ENCODE peak calls at places on chromosomes 12 and 14, in ten cellular contexts. One of them, this sample, is unnamed.

GRCh38 chr14:70448633-70449032 is 3.3 kb upstream of the ADAM21 start:
- DNase-seq in astrocyte of the spinal cord: peak
- DNase-seq in fibroblast of lung: peak
- DNase-seq in uterus: no peak
- DNase-seq in epithelial cell of esophagus: peak
- DNase-seq in NB4: peak
- DNase-seq in HCT116: no peak
- DNase-seq in fibroblast of the aortic adventitia: peak
- DNase-seq in cardiac muscle cell: no peak
- DNase-seq in BJ: no peak
- DNase-seq in this sample: peak

GRCh38 chr12:67774983-67775587 is 126.5 kb downstream of the DYRK2 start:
- DNase-seq in astrocyte of the spinal cord: no peak
- DNase-seq in fibroblast of lung: no peak
- DNase-seq in uterus: no peak
- DNase-seq in epithelial cell of esophagus: peak
- DNase-seq in NB4: no peak
- DNase-seq in HCT116: no peak
- DNase-seq in fibroblast of the aortic adventitia: no peak
- DNase-seq in cardiac muscle cell: no peak
- DNase-seq in BJ: no peak
- DNase-seq in this sample: no peak

GRCh38 chr12:67772276-67773169 is 124.0 kb downstream of the DYRK2 start:
- DNase-seq in astrocyte of the spinal cord: peak
- DNase-seq in fibroblast of lung: peak
- DNase-seq in uterus: peak
- DNase-seq in epithelial cell of esophagus: no peak
- DNase-seq in NB4: no peak
- DNase-seq in HCT116: no peak
- DNase-seq in fibroblast of the aortic adventitia: no peak
- DNase-seq in cardiac muscle cell: peak
- DNase-seq in BJ: no peak
- DNase-seq in this sample: peak

GRCh38 chr12:104671407-104672095 is 214.8 kb downstream of the CHST11 start:
- DNase-seq in astrocyte of the spinal cord: peak
- DNase-seq in fibroblast of lung: peak
- DNase-seq in uterus: peak
- DNase-seq in epithelial cell of esophagus: peak
- DNase-seq in NB4: peak
- DNase-seq in HCT116: peak
- DNase-seq in fibroblast of the aortic adventitia: peak
- DNase-seq in cardiac muscle cell: peak
- DNase-seq in BJ: peak
- DNase-seq in this sample: peak

GRCh38 chr12:18165422-18165871 is 75.5 kb upstream of the RERGL start:
- DNase-seq in astrocyte of the spinal cord: peak
- DNase-seq in fibroblast of lung: peak
- DNase-seq in uterus: no peak
- DNase-seq in epithelial cell of esophagus: peak
- DNase-seq in NB4: peak
- DNase-seq in HCT116: no peak
- DNase-seq in fibroblast of the aortic adventitia: peak
- DNase-seq in cardiac muscle cell: no peak
- DNase-seq in BJ: no peak
- DNase-seq in this sample: peak

GRCh38 chr14:75610839-75611238 is 32.4 kb downstream of the FLVCR2 start:
- DNase-seq in astrocyte of the spinal cord: no peak
- DNase-seq in fibroblast of lung: peak
- DNase-seq in uterus: no peak
- DNase-seq in epithelial cell of esophagus: peak
- DNase-seq in NB4: no peak
- DNase-seq in HCT116: no peak
- DNase-seq in fibroblast of the aortic adventitia: no peak
- DNase-seq in cardiac muscle cell: no peak
- DNase-seq in BJ: no peak
- DNase-seq in this sample: peak

GRCh38 chr12:6533653-6534157 is 612 bp upstream of the GAPDH start:
- DNase-seq in astrocyte of the spinal cord: peak
- DNase-seq in fibroblast of lung: peak
- DNase-seq in uterus: peak
- DNase-seq in epithelial cell of esophagus: peak
- DNase-seq in NB4: peak
- DNase-seq in HCT116: peak
- DNase-seq in fibroblast of the aortic adventitia: peak
- DNase-seq in cardiac muscle cell: peak
- DNase-seq in BJ: no peak
- DNase-seq in this sample: peak

GRCh38 chr14:77140343-77140936 is 1.2 kb downstream of the ZDHHC22 start:
- DNase-seq in astrocyte of the spinal cord: no peak
- DNase-seq in fibroblast of lung: no peak
- DNase-seq in uterus: no peak
- DNase-seq in epithelial cell of esophagus: no peak
- DNase-seq in NB4: no peak
- DNase-seq in HCT116: no peak
- DNase-seq in fibroblast of the aortic adventitia: no peak
- DNase-seq in cardiac muscle cell: no peak
- DNase-seq in BJ: no peak
- DNase-seq in this sample: no peak

GRCh38 chr12:65500121-65500846 is 221.8 kb downstream of the MSRB3 start:
- DNase-seq in astrocyte of the spinal cord: peak
- DNase-seq in fibroblast of lung: peak
- DNase-seq in uterus: no peak
- DNase-seq in epithelial cell of esophagus: peak
- DNase-seq in NB4: peak
- DNase-seq in HCT116: peak
- DNase-seq in fibroblast of the aortic adventitia: peak
- DNase-seq in cardiac muscle cell: no peak
- DNase-seq in BJ: no peak
- DNase-seq in this sample: peak

GRCh38 chr12:50055831-50056628 is 1.4 kb upstream of the ASIC1 start:
- DNase-seq in astrocyte of the spinal cord: peak
- DNase-seq in fibroblast of lung: peak
- DNase-seq in uterus: no peak
- DNase-seq in epithelial cell of esophagus: peak
- DNase-seq in NB4: peak
- DNase-seq in HCT116: peak
- DNase-seq in fibroblast of the aortic adventitia: peak
- DNase-seq in cardiac muscle cell: peak
- DNase-seq in BJ: no peak
- DNase-seq in this sample: peak

DNA sequence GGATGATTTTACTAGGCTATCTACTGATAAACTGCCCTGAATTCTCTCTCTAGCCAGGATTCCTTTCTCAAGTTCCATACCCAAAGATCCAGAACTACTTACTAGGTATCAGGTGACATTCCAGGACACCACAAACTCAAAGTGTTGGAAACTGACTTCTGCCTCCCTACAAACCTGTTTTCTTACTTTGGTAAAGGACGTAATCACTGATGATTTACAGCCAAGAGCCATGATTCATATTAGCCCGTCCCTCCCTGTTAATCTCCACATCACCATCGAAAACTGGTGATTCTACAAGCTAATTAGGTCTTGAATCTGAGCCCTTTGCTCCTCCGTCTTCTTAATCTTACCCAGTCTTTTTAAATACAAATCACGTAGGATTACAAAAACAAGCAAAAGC is 1.1 kb upstream of the ATG14 start:
- DNase-seq in astrocyte of the spinal cord: no peak
- DNase-seq in fibroblast of lung: no peak
- DNase-seq in uterus: no peak
- DNase-seq in epithelial cell of esophagus: peak
- DNase-seq in NB4: no peak
- DNase-seq in HCT116: no peak
- DNase-seq in fibroblast of the aortic adventitia: peak
- DNase-seq in cardiac muscle cell: no peak
- DNase-seq in BJ: no peak
- DNase-seq in this sample: no peak
- H3K4me3 ChIP-seq in astrocyte of the spinal cord: no peak
- H3K4me3 ChIP-seq in fibroblast of lung: no peak
- H3K4me3 ChIP-seq in uterus: no peak
- H3K4me3 ChIP-seq in epithelial cell of esophagus: peak
- H3K4me3 ChIP-seq in NB4: no peak
- H3K4me3 ChIP-seq in HCT116: no peak
- H3K4me3 ChIP-seq in fibroblast of the aortic adventitia: no peak
- H3K4me3 ChIP-seq in cardiac muscle cell: no peak
- H3K4me3 ChIP-seq in BJ: no peak
- H3K4me3 ChIP-seq in this sample: no peak

GRCh38 chr12:131828671-131829350 is 618 bp downstream of the MMP17 start:
- DNase-seq in astrocyte of the spinal cord: no peak
- DNase-seq in fibroblast of lung: no peak
- DNase-seq in uterus: no peak
- DNase-seq in epithelial cell of esophagus: peak
- DNase-seq in NB4: no peak
- DNase-seq in HCT116: no peak
- DNase-seq in fibroblast of the aortic adventitia: no peak
- DNase-seq in cardiac muscle cell: peak
- DNase-seq in BJ: no peak
- DNase-seq in this sample: no peak

GRCh38 chr12:131829795-131830334 is 1.7 kb downstream of the MMP17 start:
- DNase-seq in astrocyte of the spinal cord: no peak
- DNase-seq in fibroblast of lung: no peak
- DNase-seq in uterus: no peak
- DNase-seq in epithelial cell of esophagus: no peak
- DNase-seq in NB4: peak
- DNase-seq in HCT116: no peak
- DNase-seq in fibroblast of the aortic adventitia: no peak
- DNase-seq in cardiac muscle cell: no peak
- DNase-seq in BJ: no peak
- DNase-seq in this sample: no peak

GRCh38 chr12:131829351-131829794 is 1.2 kb downstream of the MMP17 start:
- DNase-seq in astrocyte of the spinal cord: no peak
- DNase-seq in fibroblast of lung: peak
- DNase-seq in uterus: no peak
- DNase-seq in epithelial cell of esophagus: no peak
- DNase-seq in NB4: peak
- DNase-seq in HCT116: no peak
- DNase-seq in fibroblast of the aortic adventitia: peak
- DNase-seq in cardiac muscle cell: no peak
- DNase-seq in BJ: no peak
- DNase-seq in this sample: no peak

GRCh38 chr12:131826064-131826928 is 1.9 kb upstream of the MMP17 start:
- DNase-seq in astrocyte of the spinal cord: no peak
- DNase-seq in fibroblast of lung: no peak
- DNase-seq in uterus: no peak
- DNase-seq in epithelial cell of esophagus: no peak
- DNase-seq in NB4: peak
- DNase-seq in HCT116: no peak
- DNase-seq in fibroblast of the aortic adventitia: no peak
- DNase-seq in cardiac muscle cell: no peak
- DNase-seq in BJ: no peak
- DNase-seq in this sample: no peak

GRCh38 chr12:131827961-131828534 is at the start of gene MMP17:
- DNase-seq in astrocyte of the spinal cord: peak
- DNase-seq in fibroblast of lung: peak
- DNase-seq in uterus: peak
- DNase-seq in epithelial cell of esophagus: peak
- DNase-seq in NB4: peak
- DNase-seq in HCT116: no peak
- DNase-seq in fibroblast of the aortic adventitia: peak
- DNase-seq in cardiac muscle cell: peak
- DNase-seq in BJ: no peak
- DNase-seq in this sample: peak
- TF ChIP-seq CTCF in astrocyte of the spinal cord: peak
- TF ChIP-seq CTCF in fibroblast of lung: no peak
- TF ChIP-seq CTCF in uterus: no peak
- TF ChIP-seq CTCF in epithelial cell of esophagus: no peak
- TF ChIP-seq CTCF in NB4: peak
- TF ChIP-seq CTCF in HCT116: no peak
- TF ChIP-seq CTCF in fibroblast of the aortic adventitia: peak
- TF ChIP-seq CTCF in cardiac muscle cell: peak
- TF ChIP-seq CTCF in BJ: no peak
- TF ChIP-seq CTCF in this sample: no peak

GRCh38 chr12:117060927-117061300 is 38.3 kb downstream of the TESC start:
- DNase-seq in astrocyte of the spinal cord: no peak
- DNase-seq in fibroblast of lung: no peak
- DNase-seq in uterus: no peak
- DNase-seq in epithelial cell of esophagus: no peak
- DNase-seq in NB4: peak
- DNase-seq in HCT116: no peak
- DNase-seq in fibroblast of the aortic adventitia: no peak
- DNase-seq in cardiac muscle cell: no peak
- DNase-seq in BJ: no peak
- DNase-seq in this sample: no peak

GRCh38 chr12:117064596-117064995 is 34.6 kb downstream of the TESC start:
- DNase-seq in astrocyte of the spinal cord: no peak
- DNase-seq in fibroblast of lung: no peak
- DNase-seq in uterus: no peak
- DNase-seq in epithelial cell of esophagus: no peak
- DNase-seq in NB4: peak
- DNase-seq in HCT116: no peak
- DNase-seq in fibroblast of the aortic adventitia: no peak
- DNase-seq in cardiac muscle cell: no peak
- DNase-seq in BJ: no peak
- DNase-seq in this sample: no peak

GRCh38 chr12:117061555-117062079 is 37.6 kb downstream of the TESC start:
- DNase-seq in astrocyte of the spinal cord: no peak
- DNase-seq in fibroblast of lung: no peak
- DNase-seq in uterus: no peak
- DNase-seq in epithelial cell of esophagus: no peak
- DNase-seq in NB4: no peak
- DNase-seq in HCT116: no peak
- DNase-seq in fibroblast of the aortic adventitia: no peak
- DNase-seq in cardiac muscle cell: no peak
- DNase-seq in BJ: no peak
- DNase-seq in this sample: no peak

GRCh38 chr12:117064049-117064448 is 35.2 kb downstream of the TESC start:
- DNase-seq in astrocyte of the spinal cord: no peak
- DNase-seq in fibroblast of lung: no peak
- DNase-seq in uterus: no peak
- DNase-seq in epithelial cell of esophagus: no peak
- DNase-seq in NB4: peak
- DNase-seq in HCT116: no peak
- DNase-seq in fibroblast of the aortic adventitia: no peak
- DNase-seq in cardiac muscle cell: no peak
- DNase-seq in BJ: no peak
- DNase-seq in this sample: no peak

GRCh38 chr12:117063162-117063911 is 35.9 kb downstream of the TESC start:
- DNase-seq in astrocyte of the spinal cord: no peak
- DNase-seq in fibroblast of lung: no peak
- DNase-seq in uterus: no peak
- DNase-seq in epithelial cell of esophagus: no peak
- DNase-seq in NB4: peak
- DNase-seq in HCT116: no peak
- DNase-seq in fibroblast of the aortic adventitia: no peak
- DNase-seq in cardiac muscle cell: no peak
- DNase-seq in BJ: no peak
- DNase-seq in this sample: no peak
- H3K4me3 ChIP-seq in astrocyte of the spinal cord: no peak
- H3K4me3 ChIP-seq in fibroblast of lung: no peak
- H3K4me3 ChIP-seq in uterus: no peak
- H3K4me3 ChIP-seq in epithelial cell of esophagus: no peak
- H3K4me3 ChIP-seq in NB4: no peak
- H3K4me3 ChIP-seq in HCT116: no peak
- H3K4me3 ChIP-seq in fibroblast of the aortic adventitia: no peak
- H3K4me3 ChIP-seq in cardiac muscle cell: no peak
- H3K4me3 ChIP-seq in BJ: no peak
- H3K4me3 ChIP-seq in this sample: no peak

DNA sequence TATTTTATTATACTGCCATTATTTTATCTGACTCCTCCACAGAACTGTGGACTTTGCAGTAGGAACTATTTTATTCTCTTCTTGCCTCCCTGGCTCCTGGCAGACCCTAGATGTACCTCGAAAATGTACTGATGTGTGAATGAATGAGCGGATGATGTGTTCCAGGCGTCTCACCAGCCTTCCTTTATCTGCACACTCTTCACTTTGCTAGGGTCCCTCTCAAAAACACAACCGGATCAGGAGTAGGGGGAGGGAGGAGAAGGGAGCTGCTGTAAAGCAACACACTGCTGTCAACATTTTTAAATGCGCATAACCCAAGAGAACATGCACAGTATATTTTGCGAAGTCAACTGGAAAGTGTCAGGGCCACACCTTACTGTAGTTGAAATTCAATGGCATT is 36.2 kb downstream of the SRGAP1 start:
- DNase-seq in astrocyte of the spinal cord: no peak
- DNase-seq in fibroblast of lung: no peak
- DNase-seq in uterus: no peak
- DNase-seq in epithelial cell of esophagus: no peak
- DNase-seq in NB4: no peak
- DNase-seq in HCT116: no peak
- DNase-seq in fibroblast of the aortic adventitia: no peak
- DNase-seq in cardiac muscle cell: peak
- DNase-seq in BJ: no peak
- DNase-seq in this sample: no peak
- TF ChIP-seq CTCF in astrocyte of the spinal cord: no peak
- TF ChIP-seq CTCF in fibroblast of lung: no peak
- TF ChIP-seq CTCF in uterus: no peak
- TF ChIP-seq CTCF in epithelial cell of esophagus: no peak
- TF ChIP-seq CTCF in NB4: no peak
- TF ChIP-seq CTCF in HCT116: no peak
- TF ChIP-seq CTCF in fibroblast of the aortic adventitia: no peak
- TF ChIP-seq CTCF in cardiac muscle cell: no peak
- TF ChIP-seq CTCF in BJ: no peak
- TF ChIP-seq CTCF in this sample: no peak